ENCODE peak calls at places on chromosomes 12 and 14, in four cellular contexts. One of them, this sample, is unnamed.
A peak's percentile ranks its signal among the peaks of the same experiment; 100 is the strongest.

GRCh38 chr14:68740798-68741480 is 51.9 kb downstream of the ZFP36L1 start:
- DNase-seq in stimulated activated CD8-positive, alpha-beta memory T cell treated with anti-CD3 and anti-CD28 coated beads, Interleukin-4, amount 100 ng/mL, for 4 hours: no peak
- DNase-seq in aorta: no peak
- DNase-seq in SK-N-SH: no peak
- DNase-seq in this sample: no peak

GRCh38 chr12:569803-570236 is 93.4 kb downstream of the NINJ2 start:
- DNase-seq in stimulated activated CD8-positive, alpha-beta memory T cell treated with anti-CD3 and anti-CD28 coated beads, Interleukin-4, amount 100 ng/mL, for 4 hours: peak; percentile 70
- DNase-seq in aorta: peak; percentile 93
- DNase-seq in SK-N-SH: peak; percentile 98
- DNase-seq in this sample: peak; percentile 84

GRCh38 chr14:63544641-63545234 is 1.6 kb upstream of the PPP2R5E start:
- DNase-seq in stimulated activated CD8-positive, alpha-beta memory T cell treated with anti-CD3 and anti-CD28 coated beads, Interleukin-4, amount 100 ng/mL, for 4 hours: no peak
- DNase-seq in aorta: no peak
- DNase-seq in SK-N-SH: peak; percentile 63
- DNase-seq in this sample: no peak

GRCh38 chr12:76266797-76267196 is 81.4 kb downstream of the BBS10 start:
- DNase-seq in stimulated activated CD8-positive, alpha-beta memory T cell treated with anti-CD3 and anti-CD28 coated beads, Interleukin-4, amount 100 ng/mL, for 4 hours: no peak
- DNase-seq in aorta: no peak
- DNase-seq in SK-N-SH: no peak
- DNase-seq in this sample: no peak

GRCh38 chr12:15209782-15210181 is 11.4 kb downstream of the RERG start:
- DNase-seq in stimulated activated CD8-positive, alpha-beta memory T cell treated with anti-CD3 and anti-CD28 coated beads, Interleukin-4, amount 100 ng/mL, for 4 hours: no peak
- DNase-seq in aorta: no peak
- DNase-seq in SK-N-SH: no peak
- DNase-seq in this sample: no peak

GRCh38 chr12:57735952-57736742 is 2.4 kb downstream of the AGAP2 start:
- DNase-seq in stimulated activated CD8-positive, alpha-beta memory T cell treated with anti-CD3 and anti-CD28 coated beads, Interleukin-4, amount 100 ng/mL, for 4 hours: no peak
- DNase-seq in aorta: no peak
- DNase-seq in SK-N-SH: peak; percentile 87
- DNase-seq in this sample: no peak

GRCh38 chr12:122614839-122615238 is 87.8 kb downstream of the KNTC1 start:
- DNase-seq in stimulated activated CD8-positive, alpha-beta memory T cell treated with anti-CD3 and anti-CD28 coated beads, Interleukin-4, amount 100 ng/mL, for 4 hours: no peak
- DNase-seq in aorta: no peak
- DNase-seq in SK-N-SH: no peak
- DNase-seq in this sample: no peak

GRCh38 chr12:104358353-104359003 is 54.9 kb downstream of the EID3 start:
- DNase-seq in stimulated activated CD8-positive, alpha-beta memory T cell treated with anti-CD3 and anti-CD28 coated beads, Interleukin-4, amount 100 ng/mL, for 4 hours: peak; percentile 34
- DNase-seq in aorta: peak; percentile 81
- DNase-seq in SK-N-SH: peak; percentile 58
- DNase-seq in this sample: peak; percentile 64

GRCh38 chr12:75721231-75721641 is 209.8 kb upstream of the KRR1 start:
- DNase-seq in stimulated activated CD8-positive, alpha-beta memory T cell treated with anti-CD3 and anti-CD28 coated beads, Interleukin-4, amount 100 ng/mL, for 4 hours: no peak
- DNase-seq in aorta: no peak
- DNase-seq in SK-N-SH: no peak
- DNase-seq in this sample: no peak

GRCh38 chr12:16012086-16012485 is 101.0 kb downstream of the DERA start:
- DNase-seq in stimulated activated CD8-positive, alpha-beta memory T cell treated with anti-CD3 and anti-CD28 coated beads, Interleukin-4, amount 100 ng/mL, for 4 hours: no peak
- DNase-seq in aorta: peak; percentile 70
- DNase-seq in SK-N-SH: no peak
- DNase-seq in this sample: peak; percentile 78

GRCh38 chr14:64303471-64303917 is 9.3 kb upstream of the ESR2 start:
- DNase-seq in stimulated activated CD8-positive, alpha-beta memory T cell treated with anti-CD3 and anti-CD28 coated beads, Interleukin-4, amount 100 ng/mL, for 4 hours: no peak
- DNase-seq in aorta: no peak
- DNase-seq in SK-N-SH: peak; percentile 65
- DNase-seq in this sample: no peak

GRCh38 chr12:113844495-113845175 is 121.5 kb downstream of the RBM19 start:
- DNase-seq in stimulated activated CD8-positive, alpha-beta memory T cell treated with anti-CD3 and anti-CD28 coated beads, Interleukin-4, amount 100 ng/mL, for 4 hours: no peak
- DNase-seq in aorta: no peak
- DNase-seq in SK-N-SH: no peak
- DNase-seq in this sample: no peak

GRCh38 chr12:45336762-45337596 is 121.1 kb downstream of the ANO6 start:
- DNase-seq in stimulated activated CD8-positive, alpha-beta memory T cell treated with anti-CD3 and anti-CD28 coated beads, Interleukin-4, amount 100 ng/mL, for 4 hours: no peak
- DNase-seq in aorta: no peak
- DNase-seq in SK-N-SH: no peak
- DNase-seq in this sample: no peak

GRCh38 chr14:100856056-100856950 is 30.4 kb downstream of the MEG3 start:
- DNase-seq in stimulated activated CD8-positive, alpha-beta memory T cell treated with anti-CD3 and anti-CD28 coated beads, Interleukin-4, amount 100 ng/mL, for 4 hours: no peak
- DNase-seq in aorta: peak; percentile 27
- DNase-seq in SK-N-SH: peak; percentile 22
- DNase-seq in this sample: no peak

GRCh38 chr12:130049666-130050065 is 112.6 kb upstream of the FZD10 start:
- DNase-seq in stimulated activated CD8-positive, alpha-beta memory T cell treated with anti-CD3 and anti-CD28 coated beads, Interleukin-4, amount 100 ng/mL, for 4 hours: no peak
- DNase-seq in aorta: no peak
- DNase-seq in SK-N-SH: no peak
- DNase-seq in this sample: no peak

GRCh38 chr14:96264850-96265249 is 8.8 kb downstream of the BDKRB1 start:
- DNase-seq in stimulated activated CD8-positive, alpha-beta memory T cell treated with anti-CD3 and anti-CD28 coated beads, Interleukin-4, amount 100 ng/mL, for 4 hours: no peak
- DNase-seq in aorta: no peak
- DNase-seq in SK-N-SH: no peak
- DNase-seq in this sample: no peak

GRCh38 chr12:104656383-104656782 is 199.6 kb downstream of the CHST11 start:
- DNase-seq in stimulated activated CD8-positive, alpha-beta memory T cell treated with anti-CD3 and anti-CD28 coated beads, Interleukin-4, amount 100 ng/mL, for 4 hours: no peak
- DNase-seq in aorta: no peak
- DNase-seq in SK-N-SH: no peak
- DNase-seq in this sample: no peak

This sample was measured in left lobe of liver.